ENCODE peak calls at places on chromosomes 13 and 19, in nine cellular contexts. O, H, T, Q, A, M, Y, E and R are unnamed samples.

GRCh38 chr13:49603318-49603717 is 18.0 kb upstream of the RCBTB1 start:
- DNase-seq in O (no peak), H (no peak), T (no peak), Q (no peak), A (no peak), M (no peak), Y (no peak), E (no peak), R (no peak)

GRCh38 chr13:32850311-32851052 is 165.7 kb upstream of the KL start:
- DNase-seq in O (no peak), H (no peak), T (no peak), Q (no peak), A (no peak), M (no peak), Y (no peak), E (no peak), R (no peak)

GRCh38 chr19:34365463-34366401 is 736 bp downstream of the GPI start:
- DNase-seq in O (peak; percentile 25), H (peak; percentile 40), T (peak; percentile 75), Q (no peak), A (no peak), M (peak; percentile 32), Y (peak; percentile 54), E (no peak), R (no peak)

GRCh38 chr19:57813919-57814504 is 701 bp downstream of the ZNF552 start:
- DNase-seq in O (no peak), H (no peak), T (no peak), Q (no peak), A (no peak), M (no peak), Y (no peak), E (no peak), R (peak; percentile 23)

GRCh38 chr19:34484328-34484727 is 2.8 kb downstream of the WTIP start:
- DNase-seq in O (no peak), H (no peak), T (no peak), Q (no peak), A (no peak), M (no peak), Y (no peak), E (no peak), R (no peak)

GRCh38 chr19:33678796-33679195 is 57.0 kb downstream of the CHST8 start:
- DNase-seq in O (no peak), H (no peak), T (no peak), Q (no peak), A (no peak), M (no peak), Y (no peak), E (no peak), R (no peak)

GRCh38 chr13:91270031-91270430 is 77.5 kb upstream of the MIR17HG start:
- DNase-seq in O (no peak), H (no peak), T (no peak), Q (no peak), A (no peak), M (no peak), Y (no peak), E (no peak), R (no peak)

GRCh38 chr19:44236384-44236783 is 23.3 kb upstream of the ZNF233 start:
- DNase-seq in O (no peak), H (no peak), T (no peak), Q (no peak), A (no peak), M (no peak), Y (no peak), E (no peak), R (no peak)

GRCh38 chr19:42290523-42291436 is 11.2 kb upstream of the PRR19 start:
- DNase-seq in O (no peak), H (no peak), T (no peak), Q (peak; percentile 71), A (no peak), M (no peak), Y (no peak), E (no peak), R (peak; percentile 62)

GRCh38 chr19:42360787-42361544 is 29.1 kb downstream of the CNFN start:
- DNase-seq in O (no peak), H (no peak), T (no peak), Q (no peak), A (no peak), M (no peak), Y (peak; percentile 71), E (no peak), R (no peak)

GRCh38 chr13:84609716-84610115 is 727.4 kb upstream of the SLITRK1 start:
- DNase-seq in O (no peak), H (no peak), T (no peak), Q (no peak), A (no peak), M (peak; percentile 70), Y (no peak), E (no peak), R (no peak)

GRCh38 chr19:33693678-33694077 is 71.9 kb downstream of the CHST8 start:
- DNase-seq in O (no peak), H (no peak), T (no peak), Q (no peak), A (no peak), M (no peak), Y (no peak), E (no peak), R (no peak)

GRCh38 chr13:41956272-41956671 is 4.6 kb downstream of the VWA8 start:
- DNase-seq in O (no peak), H (no peak), T (no peak), Q (no peak), A (no peak), M (no peak), Y (no peak), E (no peak), R (no peak)

GRCh38 chr19:36256064-36256463 is 41.2 kb downstream of the ZNF146 start:
- DNase-seq in O (no peak), H (no peak), T (no peak), Q (no peak), A (no peak), M (no peak), Y (no peak), E (no peak), R (no peak)

GRCh38 chr13:104737713-104738112 is 1671.5 kb upstream of the SLC10A2 start:
- DNase-seq in O (no peak), H (no peak), T (no peak), Q (no peak), A (no peak), M (no peak), Y (no peak), E (no peak), R (no peak)

GRCh38 chr13:46490129-46490528 is 62.8 kb upstream of the LRCH1 start:
- DNase-seq in O (no peak), H (no peak), T (no peak), Q (no peak), A (no peak), M (no peak), Y (no peak), E (no peak), R (no peak)

GRCh38 chr19:41299755-41300089 is 10.2 kb upstream of the CCDC97 start:
- DNase-seq in O (no peak), H (peak; percentile 65), T (no peak), Q (peak; percentile 45), A (no peak), M (peak; percentile 92), Y (peak; percentile 71), E (peak; percentile 51), R (peak; percentile 40)

GRCh38 chr19:10361569-10362011 is 18.8 kb downstream of the TYK2 start:
- DNase-seq in O (no peak), H (no peak), T (no peak), Q (no peak), A (no peak), M (no peak), Y (no peak), E (no peak), R (no peak)
- TF ChIP-seq POLR2A in O (no peak), H (no peak), T (no peak), Q (no peak), A (no peak), M (no peak), Y (no peak), E (no peak), R (no peak)

GRCh38 chr19:13840751-13841338 is 36.1 kb upstream of the NANOS3 start:
- DNase-seq in O (no peak), H (no peak), T (no peak), Q (no peak), A (no peak), M (no peak), Y (no peak), E (no peak), R (no peak)

GRCh38 chr19:13839938-13840750 is 36.8 kb upstream of the NANOS3 start:
- DNase-seq in O (no peak), H (peak; percentile 75), T (peak; percentile 82), Q (peak; percentile 44), A (no peak), M (peak; percentile 51), Y (peak; percentile 47), E (peak; percentile 37), R (peak; percentile 66)

GRCh38 chr19:13842294-13843103 is 34.4 kb upstream of the NANOS3 start:
- DNase-seq in O (peak; percentile 64), H (peak; percentile 88), T (no peak), Q (peak; percentile 82), A (no peak), M (peak; percentile 65), Y (peak; percentile 83), E (peak; percentile 82), R (peak; percentile 78)

GRCh38 chr19:13843104-13843921 is 33.6 kb upstream of the NANOS3 start:
- DNase-seq in O (no peak), H (peak; percentile 77), T (no peak), Q (no peak), A (no peak), M (peak; percentile 47), Y (peak; percentile 64), E (no peak), R (no peak)

GRCh38 chr19:13841339-13842293 is 35.3 kb upstream of the NANOS3 start:
- DNase-seq in O (no peak), H (peak; percentile 80), T (no peak), Q (no peak), A (no peak), M (no peak), Y (peak; percentile 52), E (peak; percentile 42), R (peak; percentile 69)
- TF ChIP-seq POLR2A in O (no peak), H (peak; percentile 87), T (peak; percentile 31), Q (peak; percentile 73), A (no peak), M (peak; percentile 19), Y (no peak), E (no peak), R (peak; percentile 90)

DNA sequence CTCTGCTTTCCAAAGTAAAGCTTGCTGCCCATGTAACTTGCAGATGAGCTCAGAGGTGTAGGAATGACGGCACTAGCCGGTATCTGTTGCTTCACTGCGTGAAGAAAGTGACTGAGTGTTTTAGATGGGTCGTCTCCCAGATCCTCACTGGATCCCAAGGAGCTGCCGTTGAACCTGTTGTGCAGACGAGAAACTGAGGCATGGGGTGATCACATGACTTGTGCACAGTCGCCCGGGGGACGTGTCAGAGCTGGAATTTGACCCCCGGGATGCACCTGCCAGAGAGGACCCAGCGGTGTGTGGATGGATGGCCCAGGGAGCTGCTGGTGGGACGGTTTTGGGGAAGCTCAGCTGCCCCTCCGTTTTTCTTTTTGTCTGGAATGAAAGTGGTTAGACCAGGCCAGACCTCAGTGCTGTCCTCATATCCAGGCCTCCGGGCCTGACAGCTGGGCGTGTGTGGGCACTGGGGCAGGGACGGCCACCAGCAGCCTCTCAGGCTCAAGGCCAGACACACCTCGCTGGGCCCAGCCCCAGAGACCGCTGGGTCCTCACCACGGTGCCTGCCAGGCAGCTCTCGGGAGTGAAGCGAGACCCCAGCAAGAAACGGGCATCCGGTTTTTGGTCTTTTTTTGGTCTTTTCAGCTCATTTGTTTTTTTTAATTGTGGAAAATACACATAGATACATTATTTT is 12.5 kb downstream of the ARID3A start:
- DNase-seq in O (no peak), H (no peak), T (no peak), Q (no peak), A (no peak), M (no peak), Y (no peak), E (no peak), R (no peak)
- TF ChIP-seq POLR2A in O (no peak), H (no peak), T (no peak), Q (no peak), A (no peak), M (no peak), Y (no peak), E (no peak), R (no peak)

GRCh38 chr19:38335949-38336637 is 463 bp downstream of the CATSPERG start:
- DNase-seq in O (peak; percentile 90), H (peak; percentile 99), T (peak; percentile 99), Q (peak; percentile 94), A (peak; percentile 91), M (peak; percentile 92), Y (peak; percentile 96), E (peak; percentile 90), R (peak; percentile 95)
- TF ChIP-seq POLR2A in O (no peak), H (no peak), T (peak; percentile 31), Q (peak; percentile 74), A (no peak), M (no peak), Y (no peak), E (peak; percentile 61), R (peak; percentile 67)